ENCODE peak calls at places on chromosome 22, in eight cellular contexts. Z, P, K, G, O, T, H and W are unnamed samples.

GRCh38 chr22:22882033-22882717 is 5.4 kb upstream of the IGLL5 start:
- DNase-seq in O (no peak), G (peak), K (no peak), T (no peak), Z (no peak), H (no peak), P (peak), W (no peak)

GRCh38 chr22:32801436-32802290 is at the start of gene TIMP3:
- DNase-seq in K (peak), T (peak), Z (peak), G (peak), O (peak), H (peak), P (no peak), W (no peak)

GRCh38 chr22:23058063-23058462 is 12.3 kb upstream of the GNAZ start:
- DNase-seq in Z (no peak), T (no peak), G (no peak), O (no peak), H (no peak), P (no peak), K (no peak), W (no peak)

GRCh38 chr22:39568278-39568981 is 2.1 kb upstream of the CACNA1I start:
- DNase-seq in G (no peak), Z (no peak), P (no peak), K (no peak), O (no peak), H (no peak), T (no peak), W (no peak)

GRCh38 chr22:46777609-46777970 is 15.1 kb downstream of the TBC1D22A start:
- DNase-seq in H (no peak), K (peak), T (no peak), O (no peak), G (no peak), P (no peak), Z (no peak), W (no peak)

GRCh38 chr22:36590441-36591056 is 61.6 kb upstream of the EIF3D start:
- DNase-seq in K (no peak), G (no peak), P (no peak), Z (no peak), T (no peak), H (no peak), O (no peak), W (no peak)

GRCh38 chr22:34812631-34813030 is 253.3 kb upstream of the ISX start:
- DNase-seq in P (no peak), O (no peak), T (no peak), K (no peak), H (no peak), G (no peak), Z (no peak), W (no peak)

GRCh38 chr22:33240901-33241300 is 182.7 kb upstream of the SYN3 start:
- DNase-seq in Z (no peak), K (no peak), G (no peak), O (no peak), T (no peak), H (no peak), P (no peak), W (no peak)

GRCh38 chr22:24146791-24147353 is 34.4 kb upstream of the SUSD2 start:
- DNase-seq in H (peak), T (peak), O (peak), Z (no peak), P (no peak), G (peak), K (no peak), W (no peak)

GRCh38 chr22:38205261-38206128 is 3.7 kb downstream of the MAFF start:
- DNase-seq in O (peak), K (peak), T (peak), P (no peak), Z (peak), G (peak), H (peak), W (no peak)

GRCh38 chr22:30265851-30266444 is 703 bp downstream of the OSM start:
- DNase-seq in P (no peak), O (no peak), G (peak), T (no peak), H (no peak), Z (peak), K (peak), W (peak)

GRCh38 chr22:39731481-39731880 is 160.9 kb downstream of the CACNA1I start:
- DNase-seq in G (no peak), P (no peak), Z (no peak), O (no peak), K (no peak), H (no peak), T (no peak), W (no peak)

GRCh38 chr22:29315286-29316195 is at the start of gene RASL10A:
- DNase-seq in Z (peak), K (no peak), O (no peak), T (no peak), G (no peak), H (no peak), P (no peak), W (no peak)

GRCh38 chr22:23675502-23676415 is 15.1 kb upstream of the RGL4 start:
- DNase-seq in H (no peak), K (no peak), G (peak), P (peak), T (no peak), O (no peak), Z (peak), W (no peak)

GRCh38 chr22:47238886-47239860 is 476.7 kb downstream of the TBC1D22A start:
- DNase-seq in K (no peak), H (no peak), O (no peak), Z (no peak), T (no peak), G (no peak), P (no peak), W (no peak)

GRCh38 chr22:31272522-31273446 is 19.5 kb downstream of the PIK3IP1 start:
- DNase-seq in K (no peak), H (peak), Z (no peak), O (peak), G (peak), P (peak), T (peak), W (no peak)

GRCh38 chr22:23023294-23023693 is 47.0 kb upstream of the GNAZ start:
- DNase-seq in P (no peak), O (no peak), K (no peak), G (no peak), T (no peak), H (no peak), Z (no peak), W (no peak)

GRCh38 chr22:37763652-37764051 is 44.1 kb upstream of the GCAT start:
- DNase-seq in K (no peak), G (no peak), T (no peak), Z (no peak), O (no peak), P (no peak), H (no peak), W (no peak)

GRCh38 chr22:28137036-28137435 is 218.0 kb upstream of the PITPNB start:
- DNase-seq in P (no peak), G (no peak), Z (no peak), O (no peak), H (no peak), T (no peak), K (no peak), W (no peak)

GRCh38 chr22:32850591-32851517 is 49.3 kb downstream of the TIMP3 start:
- DNase-seq in Z (peak), O (peak), H (peak), G (peak), T (no peak), P (no peak), K (peak), W (no peak)

GRCh38 chr22:26672590-26673468 is 15.4 kb downstream of the MIAT start:
- DNase-seq in O (peak), T (peak), G (peak), Z (peak), K (peak), H (peak), P (peak), W (peak)

GRCh38 chr22:30978304-30978962 is 9.4 kb downstream of the TUG1 start:
- DNase-seq in O (no peak), Z (no peak), H (no peak), G (no peak), K (no peak), P (no peak), T (no peak), W (no peak)

GRCh38 chr22:43226368-43226979 is 39.5 kb upstream of the TTLL12 start:
- DNase-seq in G (no peak), Z (no peak), T (no peak), P (no peak), K (no peak), H (no peak), O (no peak), W (no peak)

GRCh38 chr22:28563636-28564035 is 116.0 kb downstream of the TTC28 start:
- DNase-seq in O (no peak), Z (no peak), H (no peak), K (no peak), P (no peak), T (no peak), G (no peak), W (no peak)

GRCh38 chr22:23264610-23265388 is 84.5 kb downstream of the BCR start:
- DNase-seq in H (peak), P (no peak), Z (no peak), O (no peak), T (no peak), G (no peak), K (no peak), W (no peak)

GRCh38 chr22:46584081-46584903 is 35.9 kb upstream of the GRAMD4 start:
- DNase-seq in T (no peak), H (no peak), P (no peak), O (no peak), K (no peak), Z (peak), G (no peak), W (no peak)

GRCh38 chr22:26590525-26590858 is 560 bp upstream of the TPST2 start:
- DNase-seq in Z (no peak), O (no peak), G (no peak), T (no peak), H (no peak), P (peak), K (no peak), W (no peak)

GRCh38 chr22:31093090-31093850 is 12.2 kb downstream of the SMTN start:
- DNase-seq in H (peak), Z (peak), T (no peak), K (peak), P (no peak), G (peak), O (peak), W (no peak)

GRCh38 chr22:25508761-25509321 is 55.6 kb upstream of the GRK3 start:
- DNase-seq in T (no peak), G (no peak), P (no peak), K (no peak), H (no peak), Z (no peak), O (no peak), W (no peak)

GRCh38 chr22:31561238-31561887 is 65.0 kb downstream of the SFI1 start:
- DNase-seq in P (peak), O (peak), Z (peak), H (peak), K (peak), T (peak), G (peak), W (peak)

GRCh38 chr22:25627271-25627848 is 62.9 kb downstream of the GRK3 start:
- DNase-seq in P (no peak), K (no peak), O (no peak), H (no peak), T (no peak), G (no peak), Z (no peak), W (no peak)

DNA sequence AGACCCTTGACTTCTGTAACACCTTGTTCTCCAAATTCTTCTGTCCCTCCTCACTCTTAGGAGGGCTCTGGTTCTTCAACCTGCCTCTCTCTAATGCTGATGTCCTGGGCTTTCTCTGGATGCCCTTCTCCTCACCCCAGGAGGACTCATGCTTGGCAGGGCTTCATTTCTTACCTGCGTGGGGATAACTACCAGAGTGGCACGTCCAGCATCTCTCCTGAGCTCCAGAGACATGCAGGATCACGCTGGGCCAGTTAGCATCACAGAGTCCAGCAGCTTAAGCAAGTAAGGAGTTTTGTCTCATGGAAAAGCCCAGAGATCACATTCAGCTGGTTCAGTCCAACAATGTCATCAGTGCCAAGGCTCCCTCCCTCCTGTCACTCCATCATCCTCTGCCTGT is 36.4 kb downstream of the RTL6 start:
- DNase-seq in Z (no peak), P (no peak), H (peak), G (no peak), T (no peak), K (no peak), O (no peak), W (no peak)
- H3K4me3 ChIP-seq in Z (no peak), P (no peak), H (no peak), G (no peak), T (no peak), K (no peak), O (no peak), W (no peak)

GRCh38 chr22:18130699-18131429 is 19.1 kb upstream of the USP18 start:
- DNase-seq in O (no peak), Z (no peak), T (no peak), G (no peak), P (no peak), H (no peak), K (no peak), W (no peak)

GRCh38 chr22:18136563-18137320 is 13.2 kb upstream of the USP18 start:
- DNase-seq in G (no peak), H (no peak), T (no peak), P (no peak), K (no peak), Z (no peak), O (no peak), W (no peak)

GRCh38 chr22:18133452-18133851 is 16.5 kb upstream of the USP18 start:
- DNase-seq in G (no peak), Z (no peak), O (peak), H (no peak), T (no peak), P (no peak), K (no peak), W (no peak)
- H3K27ac ChIP-seq in G (no peak), Z (no peak), O (peak), H (no peak), T (no peak), P (no peak), K (no peak), W (no peak)

DNA sequence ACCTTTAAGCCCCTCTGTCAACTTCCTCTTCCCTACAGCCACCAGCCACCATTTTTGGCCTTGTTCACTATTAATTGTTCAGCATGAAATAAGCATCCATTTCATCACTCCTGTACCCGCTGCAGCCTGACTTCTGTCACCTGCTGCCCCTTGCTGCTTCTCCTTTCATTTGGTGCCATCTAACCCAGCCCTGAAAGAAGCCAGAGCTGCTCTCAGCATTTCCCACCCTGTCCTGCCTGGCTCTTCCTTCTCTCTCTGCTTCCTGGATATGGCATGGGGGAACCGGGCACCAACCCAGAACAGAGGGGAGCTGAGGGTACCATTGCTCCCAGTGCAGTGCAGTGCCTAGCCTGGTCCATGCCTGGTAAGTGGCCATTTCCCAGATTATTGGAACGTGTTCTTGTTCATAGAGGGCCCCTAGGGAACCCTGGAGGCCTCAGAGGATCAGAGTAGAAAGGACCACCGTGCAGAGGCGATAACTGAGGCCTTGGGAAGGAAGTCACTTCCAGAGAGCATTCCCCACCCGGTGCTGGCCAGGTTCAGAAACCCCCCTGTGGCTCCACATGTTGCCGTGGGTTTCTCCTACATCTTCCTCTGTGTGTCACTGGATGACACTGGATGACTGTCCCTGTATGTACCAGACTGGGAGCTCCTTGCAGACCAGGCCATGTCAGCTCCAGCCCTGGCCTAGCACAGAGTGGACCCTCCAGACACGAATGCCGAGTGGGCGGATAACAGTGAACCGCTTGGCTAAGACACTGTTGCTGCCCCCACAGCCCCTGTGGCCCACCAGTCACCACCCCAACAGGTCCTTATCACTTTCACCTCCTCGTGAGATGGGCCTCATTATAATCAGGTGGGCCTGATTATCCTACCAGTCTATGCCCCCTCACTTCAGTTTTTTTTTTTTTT is 4.7 kb downstream of the YDJC start:
- DNase-seq in T (no peak), P (no peak), O (no peak), H (no peak), K (no peak), G (no peak), Z (no peak), W (no peak)
- H3K4me3 ChIP-seq in T (no peak), P (no peak), O (no peak), H (no peak), K (no peak), G (no peak), Z (no peak), W (no peak)

GRCh38 chr22:48628891-48629559 is 1198.6 kb downstream of the BRD1 start:
- DNase-seq in H (no peak), G (no peak), K (no peak), T (no peak), P (no peak), O (no peak), Z (no peak), W (no peak)
- H3K27ac ChIP-seq in H (no peak), G (no peak), K (no peak), T (no peak), P (no peak), O (no peak), Z (no peak), W (no peak)

DNA sequence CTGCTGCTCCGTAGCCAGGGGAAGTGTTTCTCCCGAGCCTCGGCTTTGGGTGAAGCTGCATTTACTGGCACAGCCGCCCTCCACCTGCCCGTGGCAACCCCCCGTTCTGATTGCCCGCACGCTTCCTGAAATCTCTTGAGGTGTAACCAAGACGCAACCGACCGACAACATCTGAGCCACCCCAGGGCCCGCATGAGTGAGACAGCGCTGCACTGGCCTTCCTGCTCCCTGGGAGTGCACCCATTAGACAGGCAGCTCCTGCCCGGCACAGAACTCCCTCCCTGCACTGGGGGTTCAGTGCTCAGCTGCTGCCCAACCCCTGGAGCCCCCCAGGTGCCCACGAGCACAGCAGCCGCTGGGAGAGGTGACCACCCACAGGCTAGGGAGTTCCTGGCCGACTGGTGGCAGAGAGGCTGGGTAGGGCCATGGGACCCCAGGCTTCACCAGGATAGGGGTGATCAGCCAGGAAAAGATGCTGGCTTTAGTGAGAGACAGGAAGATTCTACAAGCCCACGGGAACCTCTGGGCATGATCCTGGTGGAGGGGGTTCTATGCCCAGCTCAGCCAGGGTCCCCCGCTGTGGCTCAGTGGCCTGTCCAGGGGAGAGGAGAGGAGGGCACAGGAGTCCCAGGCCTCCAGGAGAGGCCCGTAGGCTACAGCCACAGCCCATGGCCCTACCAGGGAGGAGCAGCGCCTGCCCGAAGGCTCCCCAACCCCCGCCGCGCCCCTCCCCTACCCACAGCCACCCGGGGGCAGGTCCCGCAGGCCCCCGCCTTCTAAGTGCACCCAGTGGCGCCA is 14.6 kb downstream of the PLXNB2 start:
- DNase-seq in G (no peak), O (no peak), K (no peak), Z (no peak), T (no peak), P (no peak), H (no peak), W (no peak)
- H3K4me3 ChIP-seq in G (no peak), O (peak), K (peak), Z (peak), T (peak), P (peak), H (peak), W (no peak)

GRCh38 chr22:17098379-17098819 is 13.6 kb downstream of the IL17RA start:
- DNase-seq in Z (no peak), O (no peak), H (no peak), G (no peak), P (no peak), K (no peak), T (no peak), W (no peak)
- H3K27ac ChIP-seq in Z (no peak), O (no peak), H (no peak), G (peak), P (no peak), K (no peak), T (no peak), W (no peak)

GRCh38 chr22:41216984-41217383 is 11.9 kb downstream of the L3MBTL2 start:
- DNase-seq in G (no peak), P (no peak), H (peak), O (no peak), T (peak), K (no peak), Z (no peak), W (no peak)

GRCh38 chr22:41215926-41216325 is 10.8 kb downstream of the L3MBTL2 start:
- DNase-seq in G (no peak), Z (peak), O (no peak), K (no peak), P (no peak), T (no peak), H (no peak), W (no peak)

GRCh38 chr22:41217553-41218157 is 12.5 kb downstream of the L3MBTL2 start:
- DNase-seq in G (peak), T (peak), K (peak), H (peak), O (peak), P (no peak), Z (peak), W (no peak)

DNA sequence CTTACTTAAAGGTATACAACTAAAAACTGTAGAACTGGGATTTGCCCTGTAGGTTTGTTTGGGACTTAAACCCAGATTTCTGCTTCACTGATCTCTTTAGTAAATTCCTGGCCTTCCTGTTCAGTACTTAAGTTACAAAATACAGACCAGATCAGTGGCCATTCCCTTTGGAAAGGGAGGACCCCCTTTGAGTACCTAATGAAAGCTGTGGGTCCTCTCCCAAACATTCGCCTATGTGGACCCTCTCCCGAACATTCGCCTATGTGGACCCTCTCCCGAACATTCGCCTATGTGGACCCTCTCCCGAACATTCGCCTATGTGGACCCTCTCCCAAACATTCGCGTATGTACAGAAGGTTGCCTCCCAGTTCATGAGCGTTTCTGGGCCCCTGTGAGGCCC is 10.3 kb downstream of the L3MBTL2 start:
- DNase-seq in K (no peak), T (no peak), P (no peak), Z (no peak), G (no peak), O (no peak), H (no peak), W (no peak)
- H3K4me3 ChIP-seq in K (no peak), T (no peak), P (no peak), Z (no peak), G (no peak), O (no peak), H (no peak), W (no peak)

GRCh38 chr22:48870436-48870835 is 957.2 kb downstream of the BRD1 start:
- DNase-seq in K (no peak), G (no peak), Z (no peak), O (no peak), H (no peak), T (no peak), P (no peak), W (no peak)
- H3K27ac ChIP-seq in K (no peak), G (no peak), Z (no peak), O (no peak), H (no peak), T (no peak), P (no peak), W (no peak)

GRCh38 chr22:44676441-44677298 is 25.3 kb upstream of the PRR5 start:
- DNase-seq in T (no peak), O (no peak), K (peak), G (peak), H (no peak), Z (no peak), P (no peak), W (no peak)
- H3K4me3 ChIP-seq in T (no peak), O (no peak), K (no peak), G (no peak), H (no peak), Z (no peak), P (no peak), W (peak)